ENCODE peak calls at places on chromosomes 6 and 20, in ten cellular contexts. L is Kasumi-1, H is breast epithelium, E is NCI-H2081, S is HT-29, C is GM12865, G is GM03348, O is OCI-LY7, Q is iPS-NIHi11, A is SJCRH30. I is an unnamed sample.

GRCh38 chr6:132746049-132746448 is 11.7 kb downstream of the VNN2 start:
- DNase-seq in O (no peak), G (no peak), C (no peak), Q (no peak), S (no peak), H (no peak), E (no peak), A (no peak), L (no peak), I (no peak)

GRCh38 chr6:145670306-145670705 is 65.0 kb downstream of the EPM2A start:
- DNase-seq in A (no peak), H (no peak), E (no peak), S (no peak), L (no peak), O (no peak), Q (no peak), G (no peak), C (no peak), I (no peak)

GRCh38 chr6:36914227-36914794 is 28.6 kb downstream of the C6orf89 start:
- DNase-seq in A (no peak), O (no peak), C (no peak), E (no peak), H (peak), Q (peak), S (peak), L (no peak), G (no peak), I (no peak)

GRCh38 chr20:10316582-10316981 is 98.0 kb downstream of the SNAP25 start:
- DNase-seq in A (peak), L (no peak), E (no peak), S (peak), O (peak), H (no peak), C (peak), G (no peak), Q (no peak), I (no peak)

GRCh38 chr6:71621918-71622519 is 264.3 kb upstream of the RIMS1 start:
- DNase-seq in L (peak), E (peak), S (peak), O (peak), C (peak), H (no peak), A (peak), Q (no peak), G (peak), I (no peak)

GRCh38 chr6:100035873-100036653 is 42.0 kb upstream of the MCHR2 start:
- DNase-seq in Q (no peak), S (no peak), A (no peak), C (peak), O (no peak), G (no peak), E (no peak), L (no peak), H (no peak), I (no peak)

GRCh38 chr20:15375836-15376235 is 1038.4 kb upstream of the FLRT3 start:
- DNase-seq in Q (no peak), E (no peak), A (no peak), H (no peak), L (no peak), S (no peak), C (no peak), G (no peak), O (no peak), I (no peak)

GRCh38 chr6:15946701-15947390 is 182.0 kb upstream of the MYLIP start:
- DNase-seq in O (no peak), Q (no peak), E (no peak), A (peak), H (no peak), S (no peak), G (no peak), L (no peak), C (no peak), I (no peak)

GRCh38 chr20:38764563-38765355 is 16.5 kb downstream of the ACTR5 start:
- DNase-seq in O (no peak), E (no peak), Q (no peak), S (peak), L (peak), H (no peak), A (peak), G (peak), C (no peak), I (no peak)

GRCh38 chr6:30818426-30818841 is 65.9 kb upstream of the DDR1 start:
- DNase-seq in A (no peak), L (peak), O (no peak), H (no peak), Q (no peak), E (no peak), G (peak), C (no peak), S (peak), I (no peak)

GRCh38 chr20:56626367-56627121 is 2.6 kb upstream of the TFAP2C start:
- DNase-seq in E (no peak), H (no peak), S (no peak), L (no peak), G (peak), Q (peak), C (no peak), A (no peak), O (no peak), I (no peak)

GRCh38 chr6:11277275-11278206 is 45.1 kb upstream of the NEDD9 start:
- DNase-seq in C (peak), A (peak), L (no peak), E (no peak), H (peak), O (no peak), S (peak), Q (peak), G (peak), I (no peak)

GRCh38 chr20:7841291-7841966 is 98.8 kb downstream of the HAO1 start:
- DNase-seq in S (no peak), O (no peak), E (no peak), G (peak), Q (no peak), C (no peak), H (no peak), L (no peak), A (no peak), I (no peak)

GRCh38 chr6:36944650-36945049 is 9.9 kb upstream of the PI16 start:
- DNase-seq in S (no peak), E (no peak), L (no peak), G (no peak), A (no peak), O (no peak), Q (no peak), H (no peak), C (no peak), I (no peak)

GRCh38 chr6:35258858-35259193 is 709 bp upstream of the ZNF76 start:
- DNase-seq in A (no peak), H (no peak), L (peak), E (peak), G (peak), S (no peak), O (no peak), C (no peak), Q (peak), I (no peak)

GRCh38 chr6:31689249-31690110 is 8.6 kb upstream of the LY6G5C start:
- DNase-seq in H (no peak), A (no peak), E (no peak), G (peak), Q (peak), S (no peak), C (no peak), L (no peak), O (no peak), I (no peak)

GRCh38 chr6:131660195-131660594 is 23.1 kb downstream of the ENPP3 start:
- DNase-seq in C (no peak), G (no peak), S (no peak), E (no peak), L (peak), O (no peak), A (no peak), Q (no peak), H (no peak), I (no peak)

GRCh38 chr6:125100018-125100652 is 53.4 kb upstream of the TPD52L1 start:
- DNase-seq in S (no peak), A (no peak), L (no peak), G (no peak), Q (no peak), E (no peak), H (no peak), C (no peak), O (no peak), I (no peak)

GRCh38 chr6:16291739-16292138 is 53.4 kb downstream of the GMPR start:
- DNase-seq in H (no peak), A (no peak), G (no peak), Q (no peak), C (no peak), L (no peak), S (no peak), O (no peak), E (no peak), I (no peak)

GRCh38 chr6:134065706-134066105 is 13.3 kb upstream of the SLC2A12 start:
- DNase-seq in S (peak), C (peak), O (peak), L (peak), E (peak), Q (peak), A (peak), G (no peak), H (no peak), I (no peak)

GRCh38 chr6:31585531-31585930 is 546 bp upstream of the LST1 start:
- DNase-seq in C (peak), H (no peak), G (no peak), S (peak), L (peak), O (peak), Q (peak), E (no peak), A (no peak), I (no peak)

GRCh38 chr20:44756011-44756688 is 10.5 kb downstream of the KCNK15 start:
- DNase-seq in E (no peak), Q (no peak), H (no peak), A (no peak), L (no peak), C (no peak), O (no peak), S (no peak), G (no peak), I (no peak)

GRCh38 chr20:23340524-23340923 is 10.1 kb upstream of the NXT1 start:
- DNase-seq in L (peak), Q (peak), O (peak), G (peak), A (peak), C (peak), E (peak), S (peak), H (peak), I (no peak)

GRCh38 chr20:45300961-45301360 is 5.7 kb upstream of the RBPJL start:
- DNase-seq in L (peak), A (peak), C (peak), H (no peak), Q (peak), E (peak), G (peak), S (peak), O (peak), I (no peak)

GRCh38 chr20:2771631-2772080 is 28.8 kb downstream of the CPXM1 start:
- DNase-seq in E (no peak), G (peak), A (peak), Q (peak), C (peak), O (no peak), L (peak), H (no peak), S (no peak), I (peak)

GRCh38 chr20:2136275-2136674 is 34.6 kb downstream of the STK35 start:
- DNase-seq in E (no peak), H (no peak), L (no peak), Q (no peak), A (no peak), O (no peak), S (no peak), C (no peak), G (no peak), I (no peak)

GRCh38 chr6:9717568-9717967 is 697.3 kb downstream of the TFAP2A start:
- DNase-seq in C (no peak), G (no peak), S (no peak), A (no peak), Q (no peak), O (no peak), E (no peak), H (no peak), L (no peak), I (no peak)

GRCh38 chr6:7311920-7312615 is 931 bp downstream of the SSR1 start:
- DNase-seq in E (no peak), L (peak), Q (no peak), H (no peak), S (peak), G (no peak), A (no peak), C (peak), O (peak), I (no peak)

GRCh38 chr6:149363154-149363553 is 36.9 kb upstream of the SUMO4 start:
- DNase-seq in C (no peak), E (no peak), O (no peak), L (no peak), G (no peak), H (no peak), Q (peak), A (no peak), S (peak), I (no peak)

GRCh38 chr20:37382539-37383120 is 36.7 kb downstream of the SRC start:
- DNase-seq in G (no peak), L (no peak), O (no peak), E (no peak), A (no peak), Q (no peak), C (no peak), S (no peak), H (no peak), I (no peak)

GRCh38 chr20:13220857-13221297 is at the start of gene ISM1:
- DNase-seq in E (peak), O (no peak), A (no peak), C (peak), S (no peak), Q (peak), H (peak), G (peak), L (no peak), I (no peak)

GRCh38 chr6:116268589-116269293 is 11.0 kb downstream of the TSPYL1 start:
- DNase-seq in O (peak), H (no peak), A (peak), G (peak), L (peak), E (peak), Q (peak), C (peak), S (peak), I (no peak)

GRCh38 chr6:99425647-99426453 is 742 bp upstream of the PNISR start:
- DNase-seq in S (peak), O (peak), G (peak), C (peak), A (peak), Q (peak), H (peak), L (peak), E (peak), I (no peak)